ENCODE peak calls at places on chromosomes 6 and 20, in four cellular contexts. S, J, U and W are unnamed samples.
A peak's percentile ranks its signal among the peaks of the same experiment; 100 is the strongest.

GRCh38 chr6:98039876-98040605 is 757.0 kb upstream of the MMS22L start:
- DNase-seq in S (no peak), U (peak; percentile 4), J (no peak), W (no peak)

GRCh38 chr6:46891396-46891795 is 30.3 kb downstream of the ADGRF5 start:
- DNase-seq in S (no peak), U (no peak), J (peak; percentile 62), W (no peak)

GRCh38 chr20:53919886-53920285 is 150.5 kb downstream of the BCAS1 start:
- DNase-seq in S (no peak), J (no peak), U (no peak), W (no peak)

GRCh38 chr6:71387179-71387578 is 98.6 kb downstream of the OGFRL1 start:
- DNase-seq in J (no peak), U (peak; percentile 84), S (no peak), W (peak; percentile 61)

GRCh38 chr6:96626749-96627353 is 63.9 kb downstream of the FHL5 start:
- DNase-seq in S (no peak), J (no peak), U (peak; percentile 62), W (peak; percentile 4)

GRCh38 chr6:96410467-96410866 is 111.1 kb upstream of the UFL1 start:
- DNase-seq in J (no peak), U (no peak), S (no peak), W (no peak)

GRCh38 chr6:14945461-14946210 is 300.2 kb upstream of the JARID2 start:
- DNase-seq in J (no peak), S (no peak), U (no peak), W (no peak)

GRCh38 chr6:104888066-104888465 is 28.3 kb upstream of the HACE1 start:
- DNase-seq in J (no peak), S (no peak), U (no peak), W (no peak)

GRCh38 chr6:33926451-33926850 is 122.6 kb upstream of the MLN start:
- DNase-seq in S (no peak), J (no peak), U (peak; percentile 18), W (no peak)

GRCh38 chr6:30748851-30749540 is 4.6 kb upstream of the IER3 start:
- DNase-seq in S (no peak), J (no peak), U (peak; percentile 63), W (no peak)

GRCh38 chr6:100176321-100176950 is 182.4 kb upstream of the MCHR2 start:
- DNase-seq in S (no peak), J (peak; percentile 74), U (peak; percentile 76), W (peak; percentile 45)

GRCh38 chr6:145783796-145784195 is 30.8 kb downstream of the FBXO30 start:
- DNase-seq in U (no peak), S (no peak), J (no peak), W (no peak)

GRCh38 chr20:53195882-53196610 is 223.9 kb downstream of the TSHZ2 start:
- DNase-seq in J (no peak), S (no peak), U (no peak), W (no peak)

GRCh38 chr6:140002406-140003022 is 628.1 kb upstream of the CITED2 start:
- DNase-seq in J (peak; percentile 35), S (no peak), U (no peak), W (peak; percentile 81)

GRCh38 chr20:59139998-59140397 is 23.6 kb upstream of the ZNF831 start:
- DNase-seq in U (no peak), S (no peak), J (no peak), W (no peak)

GRCh38 chr20:39210331-39211074 is 248.4 kb downstream of the DHX35 start:
- DNase-seq in U (no peak), S (no peak), J (no peak), W (no peak)

GRCh38 chr20:52923123-52923543 is 49.0 kb upstream of the TSHZ2 start:
- DNase-seq in S (no peak), J (no peak), U (peak; percentile 80), W (peak; percentile 62)

GRCh38 chr6:89355511-89356185 is 3.1 kb upstream of the UBE2J1 start:
- DNase-seq in J (no peak), S (no peak), U (no peak), W (no peak)

GRCh38 chr6:706819-707381 is 14.0 kb upstream of the EXOC2 start:
- DNase-seq in U (no peak), J (no peak), S (no peak), W (no peak)

GRCh38 chr6:150478651-150479498 is 110.1 kb downstream of the IYD start:
- DNase-seq in J (no peak), U (no peak), S (no peak), W (no peak)

GRCh38 chr6:36973190-36973589 is 12.8 kb downstream of the MTCH1 start:
- DNase-seq in S (no peak), U (no peak), J (peak; percentile 55), W (no peak)

GRCh38 chr20:1465470-1466210 is 1.0 kb downstream of the NSFL1C start:
- DNase-seq in J (no peak), S (no peak), U (no peak), W (no peak)

GRCh38 chr6:56363796-56364195 is 116.4 kb upstream of the COL21A1 start:
- DNase-seq in U (no peak), S (no peak), J (no peak), W (no peak)

GRCh38 chr20:12966468-12967085 is 42.2 kb upstream of the SPTLC3 start:
- DNase-seq in J (peak; percentile 3), S (no peak), U (peak; percentile 73), W (peak; percentile 25)

GRCh38 chr20:38725959-38726848 is 1.9 kb downstream of the SLC32A1 start:
- DNase-seq in S (no peak), J (peak; percentile 91), U (no peak), W (no peak)

GRCh38 chr6:138772596-138773176 is 883 bp upstream of the CCDC28A start:
- DNase-seq in J (no peak), S (no peak), U (no peak), W (no peak)

GRCh38 chr6:36651659-36652379 is 26.7 kb upstream of the CDKN1A start:
- DNase-seq in J (no peak), U (no peak), S (no peak), W (no peak)

GRCh38 chr20:59647271-59647670 is 42.9 kb downstream of the PHACTR3 start:
- DNase-seq in S (no peak), U (no peak), J (no peak), W (no peak)

GRCh38 chr6:125095501-125096301 is 57.9 kb upstream of the TPD52L1 start:
- DNase-seq in U (peak; percentile 78), S (no peak), J (peak; percentile 60), W (no peak)
- H3K4me3 ChIP-seq in U (no peak overlapping the region), S (no peak overlapping the region), J (peak overlapping the region; percentile 34), W (no peak overlapping the region)

GRCh38 chr20:23454816-23455215 is 2.1 kb upstream of the CST11 start:
- DNase-seq in U (no peak), J (no peak), S (no peak), W (no peak)
- TF ChIP-seq CTCF in U (no peak), J (no peak), S (no peak), W (no peak)

GRCh38 chr6:26323525-26324294 is 41.3 kb upstream of the BTN3A2 start:
- DNase-seq in S (no peak), U (no peak), J (no peak), W (no peak)

GRCh38 chr6:26321005-26321404 is 44.0 kb upstream of the BTN3A2 start:
- DNase-seq in J (no peak), U (no peak), S (no peak), W (no peak)

GRCh38 chr6:26319405-26320128 is 45.4 kb upstream of the BTN3A2 start:
- DNase-seq in S (no peak), J (no peak), U (no peak), W (no peak)

GRCh38 chr6:26324295-26324727 is 40.7 kb upstream of the BTN3A2 start:
- DNase-seq in S (no peak), U (no peak), J (no peak), W (no peak)

DNA sequence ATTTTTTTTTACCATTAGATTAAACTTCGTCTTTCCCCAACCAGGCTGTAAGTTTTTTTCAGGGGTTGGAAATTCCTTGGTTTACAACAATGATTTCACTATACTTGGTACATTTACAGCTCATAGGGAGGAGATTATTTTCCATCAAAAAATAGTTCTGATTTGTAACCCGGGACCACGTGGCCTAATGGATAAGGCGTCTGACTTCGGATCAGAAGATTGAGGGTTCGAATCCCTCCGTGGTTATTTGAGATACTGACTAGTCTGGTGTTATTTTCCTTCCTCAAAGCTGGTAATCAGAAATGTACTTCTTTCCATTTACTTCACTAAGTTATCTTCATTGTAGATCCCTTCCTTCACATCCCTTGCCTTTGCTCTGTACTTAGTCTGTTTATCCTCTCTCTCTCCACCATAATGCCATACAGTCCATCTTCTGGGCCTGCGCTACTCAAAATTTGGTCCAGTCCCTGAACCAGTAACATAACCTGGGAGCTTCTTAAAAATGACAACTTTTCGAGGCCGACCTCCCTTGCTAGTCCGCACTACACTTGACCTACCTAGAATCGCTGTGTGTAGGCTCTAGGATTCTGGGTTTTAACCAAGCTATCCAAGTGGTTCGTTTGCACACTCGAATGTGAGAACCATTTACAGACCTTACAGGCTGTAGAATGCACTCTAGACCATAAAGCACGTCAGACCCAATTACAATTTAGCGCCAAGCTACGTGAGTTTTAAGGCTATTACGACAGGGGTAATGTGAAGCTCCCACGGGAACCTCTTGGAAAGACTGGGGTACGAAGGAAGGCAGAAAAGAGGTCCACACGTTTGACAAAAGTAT is 42.1 kb upstream of the BTN3A2 start:
- DNase-seq in S (no peak), U (peak; percentile 97), J (peak; percentile 65), W (peak; percentile 84)
- H3K4me3 ChIP-seq in S (peak overlapping the region; percentile 74), U (peak overlapping the region; percentile 58), J (peak overlapping the region; percentile 80), W (peak overlapping the region; percentile 59)

GRCh38 chr6:127100510-127101140 is 17.8 kb upstream of the RSPO3 start:
- DNase-seq in U (peak; percentile 54), S (no peak), J (peak; percentile 44), W (peak; percentile 11)
- TF ChIP-seq CTCF in U (peak; percentile 47), S (no peak), J (peak; percentile 53), W (no peak)

GRCh38 chr6:3355011-3355357 is 96.2 kb downstream of the PSMG4 start:
- DNase-seq in S (no peak), U (no peak), J (no peak), W (no peak)

GRCh38 chr6:3356824-3357420 is 98.2 kb downstream of the PSMG4 start:
- DNase-seq in U (no peak), J (no peak), S (no peak), W (no peak)

GRCh38 chr6:3356056-3356823 is 97.5 kb downstream of the PSMG4 start:
- DNase-seq in U (peak; percentile 54), J (peak; percentile 94), S (peak; percentile 83), W (no peak)

GRCh38 chr6:3353939-3354338 is 95.2 kb downstream of the PSMG4 start:
- DNase-seq in S (no peak), U (no peak), J (no peak), W (no peak)

GRCh38 chr6:3355358-3356055 is 96.8 kb downstream of the PSMG4 start:
- DNase-seq in U (peak; percentile 33), S (peak; percentile 71), J (no peak), W (no peak)
- H3K4me3 ChIP-seq in U (no peak overlapping the region), S (peak overlapping the region; percentile 56), J (peak overlapping the region; percentile 67), W (no peak overlapping the region)